ENCODE peak calls at places on chromosomes 6 and 20, in five cellular contexts. X is GM12878, Z is SK-N-SH, F is K562, S is HepG2. D is an unnamed sample.

GRCh38 chr20:36607586-36608387 is 2.2 kb downstream of the RAB5IF start:
- DNase-seq in F (no peak), X (no peak), S (peak; percentile 99), Z (no peak), D (no peak)

GRCh38 chr6:15481892-15482291 is 180.9 kb downstream of the DTNBP1 start:
- DNase-seq in Z (no peak), F (peak; percentile 82), X (no peak), S (no peak), D (no peak)

GRCh38 chr6:3732345-3733141 is 19.0 kb downstream of the PXDC1 start:
- DNase-seq in Z (peak; percentile 82), X (no peak), S (peak; percentile 64), F (peak; percentile 84), D (peak; percentile 86)

GRCh38 chr6:132401120-132401940 is at the start of gene MOXD1:
- DNase-seq in Z (peak; percentile 65), F (peak; percentile 15), X (no peak), S (no peak), D (no peak)

GRCh38 chr6:72418495-72418894 is 203.4 kb upstream of the KCNQ5 start:
- DNase-seq in F (no peak), S (no peak), X (no peak), Z (no peak), D (no peak)

GRCh38 chr6:118581489-118581959 is 33.4 kb downstream of the PLN start:
- DNase-seq in Z (no peak), X (no peak), F (peak; percentile 17), S (no peak), D (no peak)

GRCh38 chr6:9250852-9251251 is 815.5 kb upstream of the SLC35B3 start:
- DNase-seq in S (peak; percentile 16), Z (peak; percentile 2), F (no peak), X (no peak), D (peak; percentile 11)

GRCh38 chr6:169893624-169894023 is 142.2 kb downstream of the ERMARD start:
- DNase-seq in X (no peak), Z (peak; percentile 2), F (no peak), S (no peak), D (no peak)

GRCh38 chr6:46733410-46733809 is 1.8 kb downstream of the PLA2G7 start:
- DNase-seq in Z (no peak), F (no peak), S (no peak), X (no peak), D (no peak)

GRCh38 chr6:109927052-109927451 is 51.1 kb upstream of the GPR6 start:
- DNase-seq in X (no peak), F (no peak), S (no peak), Z (no peak), D (no peak)

GRCh38 chr20:10982692-10983091 is 308.9 kb upstream of the JAG1 start:
- DNase-seq in F (no peak), X (no peak), Z (no peak), S (peak; percentile 10), D (no peak)

GRCh38 chr6:170051229-170052172 is 239.4 kb downstream of the DLL1 start:
- DNase-seq in X (no peak), S (no peak), F (no peak), Z (no peak), D (no peak)

GRCh38 chr20:5735845-5736530 is 14.2 kb upstream of the SHLD1 start:
- DNase-seq in Z (no peak), X (no peak), F (no peak), S (no peak), D (no peak)

GRCh38 chr6:11592289-11592906 is 54.8 kb downstream of the TMEM170B start:
- DNase-seq in F (no peak), S (no peak), X (no peak), Z (no peak), D (no peak)

GRCh38 chr6:142695016-142695415 is 250.0 kb downstream of the HIVEP2 start:
- DNase-seq in S (no peak), F (no peak), X (no peak), Z (no peak), D (no peak)

GRCh38 chr6:139416146-139416545 is 41.7 kb upstream of the CITED2 start:
- DNase-seq in F (no peak), X (no peak), S (no peak), Z (no peak), D (no peak)

GRCh38 chr6:127481628-127482027 is 22.4 kb upstream of the KIAA0408 start:
- DNase-seq in X (no peak), Z (no peak), S (no peak), F (no peak), D (no peak)

GRCh38 chr20:64153410-64153809 is 10.8 kb upstream of the MYT1 start:
- DNase-seq in F (no peak), Z (no peak), S (no peak), X (no peak), D (no peak)

GRCh38 chr20:64149809-64150560 is 14.3 kb upstream of the MYT1 start:
- DNase-seq in S (no peak), X (no peak), F (no peak), Z (no peak), D (no peak)

GRCh38 chr20:64150756-64151633 is 13.3 kb upstream of the MYT1 start:
- DNase-seq in Z (no peak), X (no peak), S (no peak), F (no peak), D (no peak)

GRCh38 chr20:64152906-64153305 is 11.3 kb upstream of the MYT1 start:
- DNase-seq in S (no peak), X (no peak), Z (no peak), F (no peak), D (no peak)

DNA sequence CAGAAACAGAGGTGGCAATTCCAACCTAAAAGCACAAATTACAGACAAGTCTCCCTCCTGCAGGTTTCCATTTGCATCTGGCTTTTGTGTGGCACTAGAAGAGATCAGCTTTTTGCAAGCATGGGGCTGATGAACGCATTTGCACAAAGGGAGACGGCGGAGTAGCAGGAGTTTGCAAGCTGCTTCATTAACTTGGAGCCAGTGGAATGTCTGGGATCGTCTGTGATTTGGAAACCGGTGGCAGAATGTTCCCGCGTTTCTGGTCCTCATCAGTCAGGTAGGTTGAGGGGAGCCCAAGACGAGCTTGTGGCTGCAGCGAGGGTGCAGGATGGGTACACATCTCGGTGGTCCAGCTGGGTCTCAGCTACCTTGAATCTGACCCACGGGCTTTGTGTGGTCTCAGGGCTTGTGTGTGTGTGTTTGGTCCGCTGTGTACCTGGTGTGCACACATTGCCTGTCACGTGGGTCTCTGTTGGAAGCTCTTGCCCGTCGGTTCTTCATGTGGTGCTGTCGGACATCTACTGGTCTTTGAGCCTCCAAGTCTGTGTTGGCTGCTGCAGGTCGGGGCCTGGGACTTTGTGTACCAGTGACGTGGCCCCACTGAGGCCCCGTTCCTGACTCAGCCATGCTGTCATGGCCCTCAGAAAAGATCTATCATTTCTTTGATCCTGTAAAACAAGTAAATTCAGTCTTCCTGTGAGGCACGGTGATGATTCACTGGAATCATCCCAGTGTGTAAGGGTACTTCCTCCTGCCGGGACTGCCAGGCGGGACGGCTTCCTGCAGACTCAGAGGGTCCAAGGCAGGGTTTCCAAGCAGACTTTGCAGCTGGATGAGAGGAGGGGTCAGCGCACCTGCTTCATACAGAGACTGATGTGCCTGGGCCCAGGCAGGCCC is 12.4 kb upstream of the MYT1 start:
- DNase-seq in S (peak; percentile 71), X (no peak), Z (no peak), F (no peak), D (no peak)
- TF ChIP-seq JUND in S (no peak), X (no peak), Z (no peak), F (no peak), D (no peak)

GRCh38 chr6:106974337-106974998 is at the start of gene CD24:
- DNase-seq in S (no peak), F (peak; percentile 37), Z (peak; percentile 92), X (no peak), D (peak; percentile 83)
- TF ChIP-seq JUND in S (no peak), F (no peak), Z (no peak), X (no peak), D (no peak)

DNA sequence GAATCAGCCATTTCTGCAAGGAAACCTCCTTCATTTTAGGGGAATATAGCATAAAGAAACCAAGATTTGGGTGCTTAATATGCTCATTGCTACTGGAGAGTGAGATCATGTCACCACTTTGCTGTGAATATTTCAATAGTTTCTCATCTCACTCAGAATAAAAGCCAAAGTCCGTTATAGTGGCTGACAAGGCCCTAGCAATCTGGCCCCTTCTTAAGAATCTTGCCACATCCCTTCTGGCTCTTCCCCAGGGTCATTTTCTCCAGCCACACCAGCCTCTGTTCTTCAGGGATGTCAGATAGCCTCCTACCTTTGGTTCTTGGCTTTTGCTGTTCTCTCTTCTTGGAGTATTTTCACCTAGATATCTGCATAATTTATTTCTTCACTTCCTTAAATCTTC is 24.8 kb upstream of the MLIP start:
- DNase-seq in Z (no peak), X (no peak), S (no peak), F (no peak), D (no peak)
- TF ChIP-seq JUND in Z (no peak), X (no peak), S (no peak), F (no peak), D (no peak)

GRCh38 chr6:36915599-36915998 is 29.8 kb downstream of the C6orf89 start:
- DNase-seq in X (no peak), S (no peak), Z (no peak), F (no peak), D (no peak)

GRCh38 chr6:36913082-36913481 is 27.3 kb downstream of the C6orf89 start:
- DNase-seq in X (no peak), S (no peak), F (no peak), Z (no peak), D (no peak)

GRCh38 chr6:36911946-36912555 is 26.3 kb downstream of the C6orf89 start:
- DNase-seq in X (peak; percentile 11), S (no peak), F (no peak), Z (no peak), D (no peak)

GRCh38 chr6:36914227-36914794 is 28.6 kb downstream of the C6orf89 start:
- DNase-seq in F (no peak), S (peak; percentile 85), Z (no peak), X (no peak), D (no peak)

DNA sequence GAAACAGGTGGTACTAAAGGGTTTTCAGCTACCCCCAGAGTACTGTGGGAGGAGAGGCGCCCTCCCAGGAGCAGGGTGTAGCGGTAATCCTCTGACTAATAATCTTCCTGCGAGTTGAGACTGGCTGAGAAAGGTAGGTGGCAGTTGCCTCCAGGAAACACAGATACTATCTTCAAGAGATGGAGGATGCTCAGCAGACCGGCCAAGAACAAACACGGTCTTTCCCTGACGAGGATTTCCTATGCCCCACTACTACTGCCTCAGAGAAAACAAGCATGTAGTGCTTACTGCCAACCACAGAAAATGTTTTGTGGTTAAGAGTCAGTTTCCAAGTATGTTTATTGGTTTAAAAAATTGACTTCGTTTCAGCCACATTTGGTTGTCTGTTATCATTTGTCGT is 26.8 kb downstream of the C6orf89 start:
- DNase-seq in X (peak; percentile 72), Z (no peak), F (no peak), S (no peak), D (peak; percentile 81)
- TF ChIP-seq JUND in X (no peak), Z (peak; percentile 73), F (no peak), S (no peak), D (no peak)